ENCODE peak calls at places on chromosomes 4 and X, in seven cellular contexts. One of them, this sample, is unnamed.

GRCh38 chrX:78989349-78989748 is 44.2 kb downstream of the P2RY10 start:
- DNase-seq in NCI-H748 treated with DMSO at 0.1 percent for 48 hours: no peak
- DNase-seq in hepatocyte: no peak
- DNase-seq in dorsolateral prefrontal cortex: no peak
- DNase-seq in cerebellum: no peak
- DNase-seq in lung: no peak
- DNase-seq in coronary artery: no peak
- DNase-seq in this sample: no peak

GRCh38 chrX:48576108-48576507 is 1.8 kb downstream of the RBM3 start:
- DNase-seq in lung: no peak
- DNase-seq in cerebellum: no peak
- DNase-seq in dorsolateral prefrontal cortex: no peak
- DNase-seq in coronary artery: no peak
- DNase-seq in NCI-H748 treated with DMSO at 0.1 percent for 48 hours: no peak
- DNase-seq in hepatocyte: no peak
- DNase-seq in this sample: no peak

GRCh38 chrX:43121637-43122036 is 343.7 kb upstream of the PPP1R2C start:
- DNase-seq in lung: no peak
- DNase-seq in coronary artery: no peak
- DNase-seq in NCI-H748 treated with DMSO at 0.1 percent for 48 hours: no peak
- DNase-seq in hepatocyte: no peak
- DNase-seq in cerebellum: no peak
- DNase-seq in dorsolateral prefrontal cortex: no peak
- DNase-seq in this sample: no peak

GRCh38 chr4:10204401-10205058 is 87.9 kb upstream of the WDR1 start:
- DNase-seq in NCI-H748 treated with DMSO at 0.1 percent for 48 hours: no peak
- DNase-seq in coronary artery: no peak
- DNase-seq in cerebellum: no peak
- DNase-seq in lung: peak; percentile 14
- DNase-seq in hepatocyte: no peak
- DNase-seq in dorsolateral prefrontal cortex: no peak
- DNase-seq in this sample: no peak

GRCh38 chr4:169164669-169165415 is 105.9 kb downstream of the SH3RF1 start:
- DNase-seq in dorsolateral prefrontal cortex: no peak
- DNase-seq in NCI-H748 treated with DMSO at 0.1 percent for 48 hours: no peak
- DNase-seq in coronary artery: no peak
- DNase-seq in cerebellum: no peak
- DNase-seq in hepatocyte: no peak
- DNase-seq in lung: no peak
- DNase-seq in this sample: peak; percentile 11

GRCh38 chr4:124044867-124045266 is 648.3 kb downstream of the SPRY1 start:
- DNase-seq in dorsolateral prefrontal cortex: no peak
- DNase-seq in NCI-H748 treated with DMSO at 0.1 percent for 48 hours: no peak
- DNase-seq in coronary artery: no peak
- DNase-seq in hepatocyte: no peak
- DNase-seq in cerebellum: no peak
- DNase-seq in lung: no peak
- DNase-seq in this sample: no peak

GRCh38 chr4:43485196-43485595 is 592.7 kb downstream of the GRXCR1 start:
- DNase-seq in hepatocyte: no peak
- DNase-seq in NCI-H748 treated with DMSO at 0.1 percent for 48 hours: no peak
- DNase-seq in lung: no peak
- DNase-seq in cerebellum: no peak
- DNase-seq in dorsolateral prefrontal cortex: no peak
- DNase-seq in coronary artery: no peak
- DNase-seq in this sample: no peak

GRCh38 chr4:93147524-93148212 is 680.9 kb upstream of the ATOH1 start:
- DNase-seq in lung: no peak
- DNase-seq in cerebellum: no peak
- DNase-seq in coronary artery: no peak
- DNase-seq in dorsolateral prefrontal cortex: no peak
- DNase-seq in NCI-H748 treated with DMSO at 0.1 percent for 48 hours: peak; percentile 16
- DNase-seq in hepatocyte: no peak
- DNase-seq in this sample: no peak

GRCh38 chr4:93103042-93103441 is 725.5 kb upstream of the ATOH1 start:
- DNase-seq in NCI-H748 treated with DMSO at 0.1 percent for 48 hours: no peak
- DNase-seq in dorsolateral prefrontal cortex: no peak
- DNase-seq in coronary artery: no peak
- DNase-seq in cerebellum: no peak
- DNase-seq in hepatocyte: no peak
- DNase-seq in lung: no peak
- DNase-seq in this sample: no peak

GRCh38 chrX:107677501-107677901 is 49.2 kb downstream of the PRPS1 start:
- DNase-seq in lung: no peak
- DNase-seq in cerebellum: no peak
- DNase-seq in NCI-H748 treated with DMSO at 0.1 percent for 48 hours: no peak
- DNase-seq in dorsolateral prefrontal cortex: no peak
- DNase-seq in coronary artery: no peak
- DNase-seq in hepatocyte: no peak
- DNase-seq in this sample: no peak

GRCh38 chrX:150913511-150913910 is 15.0 kb upstream of the CD99L2 start:
- DNase-seq in cerebellum: no peak
- DNase-seq in hepatocyte: no peak
- DNase-seq in coronary artery: no peak
- DNase-seq in NCI-H748 treated with DMSO at 0.1 percent for 48 hours: no peak
- DNase-seq in lung: no peak
- DNase-seq in dorsolateral prefrontal cortex: no peak
- DNase-seq in this sample: no peak

GRCh38 chrX:123993326-123993725 is 31.8 kb downstream of the STAG2 start:
- DNase-seq in coronary artery: no peak
- DNase-seq in lung: no peak
- DNase-seq in cerebellum: no peak
- DNase-seq in hepatocyte: no peak
- DNase-seq in dorsolateral prefrontal cortex: no peak
- DNase-seq in NCI-H748 treated with DMSO at 0.1 percent for 48 hours: no peak
- DNase-seq in this sample: peak; percentile 83

GRCh38 chrX:133792198-133792953 is 193.0 kb downstream of the GPC3 start:
- DNase-seq in dorsolateral prefrontal cortex: peak; percentile 77
- DNase-seq in NCI-H748 treated with DMSO at 0.1 percent for 48 hours: peak; percentile 69
- DNase-seq in coronary artery: peak; percentile 73
- DNase-seq in lung: peak; percentile 69
- DNase-seq in hepatocyte: peak; percentile 80
- DNase-seq in cerebellum: peak; percentile 4
- DNase-seq in this sample: peak; percentile 10

GRCh38 chrX:130091976-130092522 is 18.2 kb downstream of the ELF4 start:
- DNase-seq in cerebellum: no peak
- DNase-seq in NCI-H748 treated with DMSO at 0.1 percent for 48 hours: no peak
- DNase-seq in coronary artery: no peak
- DNase-seq in lung: peak; percentile 64
- DNase-seq in hepatocyte: peak; percentile 32
- DNase-seq in dorsolateral prefrontal cortex: no peak
- DNase-seq in this sample: no peak

GRCh38 chr4:76968937-76969336 is 19.4 kb downstream of the SEPTIN11 start:
- DNase-seq in coronary artery: no peak
- DNase-seq in cerebellum: no peak
- DNase-seq in lung: no peak
- DNase-seq in hepatocyte: no peak
- DNase-seq in dorsolateral prefrontal cortex: no peak
- DNase-seq in NCI-H748 treated with DMSO at 0.1 percent for 48 hours: no peak
- DNase-seq in this sample: no peak

This sample was measured in foreskin keratinocyte.